ENCODE peak calls at places on chromosome 22, in seven cellular contexts. D is GM23338, O is GM23248, Y is PC-3, R is neural progenitor cell, K is MM.1S, V is HCT116. W is an unnamed sample.

GRCh38 chr22:48950151-48950915 is 877.3 kb downstream of the BRD1 start:
- DNase-seq in D (no peak), K (no peak), Y (no peak), O (no peak), V (no peak), R (no peak), W (no peak)

GRCh38 chr22:23720855-23721254 is 30.0 kb downstream of the RGL4 start:
- DNase-seq in D (no peak), V (no peak), K (no peak), O (no peak), Y (no peak), R (no peak), W (no peak)

GRCh38 chr22:43044402-43044801 is 29.5 kb upstream of the PACSIN2 start:
- DNase-seq in D (no peak), V (no peak), R (no peak), O (no peak), K (no peak), Y (no peak), W (no peak)

GRCh38 chr22:12601870-12602779 is 2925.9 kb upstream of the OR11H1 start:
- DNase-seq in V (no peak), Y (no peak), D (no peak), R (no peak), O (no peak), K (no peak), W (no peak)

GRCh38 chr22:19429950-19430889 is 1.3 kb downstream of the HIRA start:
- DNase-seq in Y (peak; percentile 7), O (peak; percentile 73), D (peak; percentile 28), R (peak; percentile 27), K (peak; percentile 86), V (no peak), W (peak; percentile 69)

GRCh38 chr22:20434264-20434751 is 3.3 kb downstream of the SCARF2 start:
- DNase-seq in V (no peak), R (no peak), K (no peak), D (no peak), O (no peak), Y (no peak), W (no peak)

GRCh38 chr22:26404851-26405357 is 24.2 kb upstream of the ASPHD2 start:
- DNase-seq in R (peak; percentile 33), O (peak; percentile 18), Y (no peak), K (no peak), V (no peak), D (no peak), W (peak; percentile 25)

GRCh38 chr22:49883294-49883640 is 29.6 kb downstream of the ZBED4 start:
- DNase-seq in Y (no peak), R (no peak), D (no peak), K (no peak), V (no peak), O (peak; percentile 43), W (no peak)

GRCh38 chr22:27687984-27688545 is 113.5 kb downstream of the MN1 start:
- DNase-seq in V (no peak), K (no peak), D (peak; percentile 59), R (no peak), Y (no peak), O (peak; percentile 40), W (no peak)

GRCh38 chr22:33480118-33480517 is 421.9 kb upstream of the SYN3 start:
- DNase-seq in V (no peak), K (no peak), D (no peak), Y (no peak), O (no peak), R (no peak), W (no peak)

GRCh38 chr22:21978564-21979386 is 3.8 kb downstream of the TOP3B start:
- DNase-seq in R (no peak), Y (no peak), K (no peak), O (no peak), D (no peak), V (no peak), W (no peak)

GRCh38 chr22:27927608-27928007 is 8.6 kb upstream of the PITPNB start:
- DNase-seq in R (no peak), K (no peak), Y (no peak), V (no peak), D (no peak), O (no peak), W (no peak)

GRCh38 chr22:26170112-26170492 is 840 bp downstream of the SEZ6L start:
- DNase-seq in K (no peak), V (no peak), O (no peak), Y (no peak), D (peak; percentile 27), R (peak; percentile 21), W (no peak)

GRCh38 chr22:29712119-29712518 is 7.7 kb upstream of the CABP7 start:
- DNase-seq in D (no peak), K (no peak), O (no peak), R (no peak), V (no peak), Y (no peak), W (no peak)

GRCh38 chr22:48748860-48749554 is 1078.7 kb downstream of the BRD1 start:
- DNase-seq in K (no peak), R (no peak), Y (no peak), V (no peak), O (no peak), D (no peak), W (no peak)

GRCh38 chr22:26617251-26618199 is at the start of gene CRYBB1:
- DNase-seq in O (no peak), K (peak; percentile 91), Y (no peak), V (no peak), D (peak; percentile 56), R (peak; percentile 87), W (peak; percentile 56)

GRCh38 chr22:37848587-37849088 is 581 bp upstream of the EIF3L start:
- DNase-seq in R (peak; percentile 32), O (peak; percentile 76), D (peak; percentile 57), V (peak; percentile 31), K (no peak), Y (peak; percentile 18), W (peak; percentile 38)

GRCh38 chr22:27792452-27793165 is 8.9 kb downstream of the MN1 start:
- DNase-seq in O (no peak), D (no peak), V (no peak), K (no peak), R (no peak), Y (no peak), W (no peak)

GRCh38 chr22:30511109-30511508 is 5.6 kb upstream of the SEC14L4 start:
- DNase-seq in D (no peak), O (no peak), Y (no peak), R (no peak), V (no peak), K (no peak), W (no peak)

GRCh38 chr22:21634081-21634480 is 1.5 kb downstream of the CCDC116 start:
- DNase-seq in K (no peak), O (no peak), Y (no peak), D (no peak), V (no peak), R (no peak), W (no peak)

DNA sequence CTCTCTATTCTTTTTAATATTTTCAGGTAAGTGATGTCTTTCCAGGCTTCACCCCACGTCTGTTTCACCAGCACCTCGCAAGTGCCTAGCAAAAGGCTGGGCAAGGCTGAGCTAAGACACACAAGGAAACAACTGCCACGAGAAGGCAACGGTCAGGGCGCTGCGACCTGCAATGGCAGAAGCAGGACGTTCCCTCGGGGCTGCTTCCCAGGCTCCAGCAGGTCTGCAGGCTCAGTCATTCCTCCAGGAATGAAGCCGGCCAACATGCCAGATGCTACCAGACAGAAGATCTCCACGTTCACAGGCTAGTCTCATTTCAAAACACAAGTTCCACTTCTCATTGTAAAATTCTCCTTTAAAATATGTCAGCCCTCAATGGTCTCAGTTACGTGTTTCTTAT is 45.5 kb downstream of the CELSR1 start:
- DNase-seq in V (no peak), R (no peak), K (no peak), O (peak; percentile 62), Y (no peak), D (no peak), W (no peak)
- H3K4me2 ChIP-seq in V (no peak overlapping the region), R (no peak overlapping the region), K (no peak overlapping the region), O (no peak overlapping the region), Y (no peak overlapping the region), D (no peak overlapping the region), W (no peak overlapping the region)

GRCh38 chr22:40922484-40923303 is 28.5 kb upstream of the RBX1 start:
- DNase-seq in K (peak; percentile 59), O (peak; percentile 74), D (peak; percentile 72), R (peak; percentile 55), V (peak; percentile 29), Y (peak; percentile 76), W (peak; percentile 74)
- TF ChIP-seq EZH2phosphoT487 in K (no peak), O (no peak), D (no peak), R (no peak), V (no peak), Y (no peak), W (no peak)

GRCh38 chr22:36773935-36774334 is 2.0 kb downstream of the IFT27 start:
- DNase-seq in Y (peak; percentile 66), D (peak; percentile 48), R (peak; percentile 37), O (peak; percentile 71), K (peak; percentile 15), V (no peak), W (peak; percentile 31)

GRCh38 chr22:36776722-36777121 is 803 bp upstream of the IFT27 start:
- DNase-seq in Y (no peak), V (no peak), O (no peak), D (no peak), K (no peak), R (no peak), W (no peak)

GRCh38 chr22:36778020-36778419 is 2.1 kb upstream of the IFT27 start:
- DNase-seq in R (no peak), K (no peak), Y (no peak), D (no peak), V (no peak), O (no peak), W (no peak)

GRCh38 chr22:36775966-36776669 is at the start of gene IFT27:
- DNase-seq in R (peak; percentile 100), Y (peak; percentile 98), V (peak; percentile 100), K (peak; percentile 100), D (peak; percentile 100), O (peak; percentile 100), W (peak; percentile 99)

DNA sequence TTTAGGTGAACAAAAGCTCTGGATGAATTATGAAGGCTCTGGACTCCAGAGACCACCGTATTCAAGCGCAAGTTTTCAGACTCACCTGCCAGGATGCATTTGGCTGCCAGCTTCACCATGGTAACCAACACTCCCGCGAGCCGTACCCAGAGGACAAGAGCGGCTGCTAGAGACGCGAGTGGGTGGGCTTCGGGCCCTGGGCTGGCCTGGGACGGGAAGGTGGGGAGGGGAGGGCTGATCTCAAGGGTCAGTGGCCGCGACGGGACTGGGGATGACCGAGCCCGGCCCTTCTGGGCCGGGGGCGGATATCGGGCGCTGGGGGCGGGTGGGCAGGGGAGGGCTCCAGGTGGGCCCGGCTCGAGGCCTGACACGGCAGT is 342 bp downstream of the IFT27 start:
- DNase-seq in R (peak; percentile 69), Y (peak; percentile 7), O (peak; percentile 48), D (peak; percentile 45), K (peak; percentile 33), V (no peak), W (peak; percentile 46)
- H3K4me3 ChIP-seq in R (peak overlapping the region; percentile 77), Y (peak overlapping the region; percentile 88), O (peak overlapping the region; percentile 77), D (peak overlapping the region; percentile 68), K (peak overlapping the region; percentile 91), V (peak overlapping the region; percentile 96), W (peak overlapping the region; percentile 76)

DNA sequence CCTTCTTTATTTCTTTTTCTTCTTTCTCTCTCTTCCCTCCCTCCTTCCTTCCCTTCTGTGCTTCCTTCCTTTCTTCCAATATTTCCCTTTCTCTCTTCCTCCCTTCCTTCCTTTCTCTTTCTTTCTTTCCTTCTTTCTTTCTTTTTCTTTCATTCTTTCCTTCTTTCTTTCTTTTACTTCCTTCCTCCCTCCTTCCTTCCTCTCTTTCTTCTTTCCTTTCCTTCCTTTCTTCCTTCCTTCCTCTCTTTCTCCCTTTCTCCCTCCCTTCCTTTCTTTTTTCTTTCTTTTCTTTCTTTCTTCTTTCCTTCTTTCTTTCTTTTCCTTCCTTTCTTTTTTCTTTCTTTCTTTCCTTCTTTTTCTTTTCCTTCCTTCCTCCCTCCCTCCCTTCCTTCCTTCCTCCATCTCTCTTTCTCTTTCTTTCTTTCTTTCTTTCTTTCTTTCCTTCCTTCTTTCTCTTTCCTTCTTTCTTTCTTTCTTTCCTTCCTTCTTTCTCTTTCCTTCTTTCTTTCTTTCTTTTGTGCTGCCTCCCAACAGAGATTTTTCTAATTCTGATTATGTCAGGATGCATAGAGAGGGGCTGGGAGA is 1.0 kb downstream of the APOBEC3A start:
- DNase-seq in K (no peak), R (no peak), Y (no peak), V (no peak), D (no peak), O (no peak), W (no peak)
- H3K4me2 ChIP-seq in K (no peak overlapping the region), R (no peak overlapping the region), Y (no peak overlapping the region), V (no peak overlapping the region), D (no peak overlapping the region), O (no peak overlapping the region), W (no peak overlapping the region)

W was measured in OCI-LY7.